ENCODE peak calls at places on chromosomes 2 and 18, in four cellular contexts. M is K562, Z is HepG2, N is Panc1. P is an unnamed sample.

GRCh38 chr2:170073288-170073687 is 104.7 kb upstream of the MYO3B start:
- DNase-seq in M (no peak), Z (no peak), N (no peak), P (no peak)

GRCh38 chr2:133530645-133531044 is 37.6 kb downstream of the NCKAP5 start:
- DNase-seq in M (no peak), Z (no peak), N (no peak), P (no peak)

GRCh38 chr18:59455728-59456276 is 96.7 kb upstream of the LMAN1 start:
- DNase-seq in M (no peak), Z (no peak), N (no peak), P (no peak)

GRCh38 chr2:96345403-96345802 is 9.8 kb downstream of the NCAPH start:
- DNase-seq in M (no peak), Z (peak; percentile 30), N (no peak), P (no peak)

GRCh38 chr2:233082222-233082933 is 22.2 kb downstream of the INPP5D start:
- DNase-seq in M (no peak), Z (no peak), N (no peak), P (no peak)

GRCh38 chr2:63050186-63050915 is at the start of gene OTX1:
- DNase-seq in M (peak; percentile 96), Z (peak; percentile 82), N (no peak), P (peak; percentile 56)

GRCh38 chr2:144515694-144516416 is 4.1 kb downstream of the ZEB2 start:
- DNase-seq in M (peak; percentile 32), Z (no peak), N (no peak), P (no peak)

GRCh38 chr2:43184339-43184895 is 42.0 kb downstream of the ZFP36L2 start:
- DNase-seq in M (peak; percentile 74), Z (peak; percentile 94), N (no peak), P (peak; percentile 93)

GRCh38 chr2:2926858-2927175 is 450.8 kb downstream of the EIPR1 start:
- DNase-seq in M (no peak), Z (no peak), N (no peak), P (no peak)

GRCh38 chr2:230319211-230319862 is 7.7 kb upstream of the SP140L start:
- DNase-seq in M (no peak), Z (no peak), N (no peak), P (no peak)

GRCh38 chr2:143475131-143475784 is 346.0 kb downstream of the ARHGAP15 start:
- DNase-seq in M (no peak), Z (no peak), N (no peak), P (no peak)

GRCh38 chr2:186884585-186884984 is 35.6 kb upstream of the ZSWIM2 start:
- DNase-seq in M (no peak), Z (no peak), N (no peak), P (no peak)

GRCh38 chr18:10685484-10685883 is 159.7 kb downstream of the NAPG start:
- DNase-seq in M (no peak), Z (no peak), N (no peak), P (no peak)

GRCh38 chr2:85134255-85135065 is 1.3 kb downstream of the TCF7L1 start:
- DNase-seq in M (no peak), Z (no peak), N (no peak), P (no peak)

GRCh38 chr18:31551883-31552282 is 39.8 kb upstream of the TTR start:
- DNase-seq in M (no peak), Z (no peak), N (no peak), P (no peak)

GRCh38 chr2:163856941-163857340 is 121.1 kb upstream of the FIGN start:
- DNase-seq in M (no peak), Z (no peak), N (no peak), P (no peak)

GRCh38 chr2:181140414-181140813 is 160.0 kb downstream of the UBE2E3 start:
- DNase-seq in M (no peak), Z (no peak), N (no peak), P (no peak)

GRCh38 chr2:69464575-69464974 is 27.3 kb upstream of the NFU1 start:
- DNase-seq in M (no peak), Z (no peak), N (no peak), P (no peak)

GRCh38 chr2:96089356-96090180 is 26.8 kb downstream of the ADRA2B start:
- DNase-seq in M (no peak), Z (no peak), N (no peak), P (no peak)

GRCh38 chr2:233328922-233329321 is 21.3 kb downstream of the SAG start:
- DNase-seq in M (no peak), Z (no peak), N (no peak), P (no peak)

GRCh38 chr2:186348200-186348599 is 137.9 kb upstream of the ZC3H15 start:
- DNase-seq in M (no peak), Z (no peak), N (no peak), P (no peak)

GRCh38 chr2:2243666-2244065 is 87.4 kb downstream of the MYT1L start:
- DNase-seq in M (no peak), Z (no peak), N (no peak), P (no peak)

GRCh38 chr2:62321890-62322289 is 126.0 kb downstream of the B3GNT2 start:
- DNase-seq in M (no peak), Z (no peak), N (no peak), P (no peak)

GRCh38 chr18:48860276-48861180 is 90.2 kb downstream of the SMAD7 start:
- DNase-seq in M (no peak), Z (no peak), N (no peak), P (no peak)

GRCh38 chr2:75130171-75130570 is 69.1 kb downstream of the TACR1 start:
- DNase-seq in M (no peak), Z (no peak), N (no peak), P (no peak)

GRCh38 chr2:11657646-11658045 is 12.3 kb downstream of the NTSR2 start:
- DNase-seq in M (no peak), Z (no peak), N (no peak), P (no peak)

GRCh38 chr2:181471783-181472182 is 14.6 kb downstream of the ITGA4 start:
- DNase-seq in M (no peak), Z (no peak), N (no peak), P (no peak)

GRCh38 chr2:120109186-120110061 is 96.5 kb downstream of the EPB41L5 start:
- DNase-seq in M (peak; percentile 9), Z (peak; percentile 55), N (no peak), P (peak; percentile 12)

GRCh38 chr2:39881494-39881893 is 102.4 kb upstream of the THUMPD2 start:
- DNase-seq in M (no peak), Z (no peak), N (peak; percentile 57), P (no peak)

GRCh38 chr2:227456772-227457171 is 15.2 kb upstream of the AGFG1 start:
- DNase-seq in M (no peak), Z (no peak), N (no peak), P (no peak)

GRCh38 chr2:141498561-141498960 is 632.3 kb downstream of the LRP1B start:
- DNase-seq in M (no peak), Z (no peak), N (no peak), P (no peak)

GRCh38 chr2:225428360-225428759 is 28.9 kb downstream of the NYAP2 start:
- DNase-seq in M (no peak), Z (no peak), N (no peak), P (no peak)

GRCh38 chr2:11405599-11406491 is 60.1 kb downstream of the E2F6 start:
- DNase-seq in M (no peak), Z (no peak), N (no peak), P (no peak)

GRCh38 chr2:181250691-181251090 is 206.5 kb upstream of the ITGA4 start:
- DNase-seq in M (no peak), Z (no peak), N (no peak), P (no peak)

GRCh38 chr2:232781765-232782164 is 5.4 kb upstream of the KCNJ13 start:
- DNase-seq in M (no peak), Z (peak; percentile 12), N (peak; percentile 8), P (no peak)

GRCh38 chr2:163692611-163693482 is 43.0 kb downstream of the FIGN start:
- DNase-seq in M (no peak), Z (no peak), N (no peak), P (no peak)

GRCh38 chr18:31740180-31740579 is 20.5 kb downstream of the SLC25A52 start:
- DNase-seq in M (no peak), Z (no peak), N (no peak), P (no peak)

GRCh38 chr2:108877506-108877905 is 90.9 kb downstream of the CCDC138 start:
- DNase-seq in M (no peak), Z (no peak), N (no peak), P (no peak)

DNA sequence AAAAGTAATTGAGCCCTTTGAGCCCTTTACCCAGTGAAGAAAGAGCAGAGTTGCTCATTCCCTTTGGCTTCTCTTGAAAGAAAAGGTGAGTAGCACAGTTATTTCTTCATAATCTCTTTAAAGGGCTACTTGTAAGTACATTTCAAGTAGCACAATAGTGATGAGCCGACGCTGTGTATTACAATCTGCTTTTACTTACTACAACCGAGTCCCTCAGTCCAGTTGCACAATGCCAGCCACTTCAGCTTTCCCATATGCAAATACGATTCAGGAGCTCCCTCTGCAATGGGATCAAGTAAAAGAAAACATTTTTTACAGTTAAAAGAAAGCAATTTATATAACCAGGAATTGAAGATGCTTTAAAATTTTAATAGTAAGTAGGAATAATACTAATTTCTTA is 868.5 kb downstream of the RNF144A start:
- DNase-seq in M (no peak), Z (no peak), N (no peak), P (no peak)
- TF ChIP-seq TCF7L2 in M (no peak), Z (no peak), N (no peak), P (no peak)

GRCh38 chr2:46246790-46247189 is 50.4 kb upstream of the EPAS1 start:
- DNase-seq in M (no peak), Z (no peak), N (no peak), P (no peak)
- H3K4me1 ChIP-seq in M (no peaks in the 10 kb centered on the region), Z (no peaks in the 10 kb centered on the region), N (no peaks in the 10 kb centered on the region), P (no peaks in the 10 kb centered on the region)

DNA sequence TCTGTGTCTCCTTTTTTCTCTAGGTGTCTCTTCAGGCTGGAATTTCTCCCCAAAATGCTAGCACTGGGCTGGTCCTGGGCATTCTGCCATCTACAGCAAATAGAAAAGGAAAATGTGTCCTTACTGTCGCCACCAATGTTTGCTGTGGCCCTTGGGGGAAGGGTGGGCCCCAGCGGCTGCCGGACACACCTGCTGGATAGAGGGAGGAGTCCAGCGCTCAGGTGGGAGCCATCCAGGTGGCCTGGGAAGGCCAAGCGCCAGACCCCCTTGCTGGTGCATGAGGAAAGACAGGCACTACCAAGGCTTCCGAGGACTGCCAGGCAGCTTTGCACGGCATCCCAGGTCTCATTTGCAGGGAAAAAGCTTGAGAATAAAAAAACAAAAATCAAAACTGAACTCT is 147.7 kb upstream of the GATA6 start:
- DNase-seq in M (no peak), Z (peak; percentile 69), N (no peak), P (no peak)
- TF ChIP-seq TCF7L2 in M (no peak), Z (no peak), N (no peak), P (no peak)

DNA sequence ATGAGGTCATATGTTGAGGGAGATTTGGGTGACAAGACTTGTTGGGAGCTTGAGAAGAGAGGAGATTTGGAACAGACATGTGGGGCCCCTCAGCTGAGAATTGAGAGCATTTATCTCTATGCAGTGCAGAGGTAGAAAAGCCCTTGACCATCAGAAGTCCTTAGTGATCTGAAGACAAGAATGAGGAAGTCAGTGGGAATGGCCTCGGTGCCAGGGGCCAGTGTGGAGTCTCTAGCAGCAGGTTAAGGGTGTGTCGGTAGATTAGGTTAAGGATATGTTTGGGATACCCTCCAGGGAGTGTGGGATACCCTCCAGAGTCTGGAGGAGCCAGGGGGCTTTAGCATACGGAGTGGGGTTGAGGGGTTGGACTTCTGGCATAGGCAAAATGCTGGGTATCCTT is 41.6 kb downstream of the FBXO48 start:
- DNase-seq in M (no peak), Z (no peak), N (no peak), P (no peak)
- H3K4me1 ChIP-seq in M (peaks cover 5% of the 10 kb centered on the region), Z (no peaks in the 10 kb centered on the region), N (no peaks in the 10 kb centered on the region), P (no peaks in the 10 kb centered on the region)